ENCODE peak calls at places on chromosomes 6 and 20, in seven cellular contexts. C is PC-3, T is GM12878, D is IMR-90, Q is HepG2, E is HCT116, M is neural progenitor cell. W is an unnamed sample. For H4K20me1, the result is how much of the 10 kb centered on the place peaks cover.

GRCh38 chr6:35471836-35472345 is 3.7 kb downstream of the RPL10A start:
- DNase-seq in Q (no peak), M (no peak), E (no peak), T (no peak), D (no peak), C (no peak), W (no peak)

GRCh38 chr6:167227984-167228383 is 63.1 kb upstream of the UNC93A start:
- DNase-seq in Q (no peak), D (no peak), M (no peak), T (no peak), E (no peak), C (no peak), W (no peak)

GRCh38 chr6:30570760-30571084 is 520 bp upstream of the ABCF1 start:
- DNase-seq in C (no peak), E (no peak), T (no peak), D (no peak), Q (no peak), M (peak), W (no peak)

GRCh38 chr6:16901777-16902176 is 140.5 kb upstream of the ATXN1 start:
- DNase-seq in E (no peak), Q (no peak), D (peak), T (no peak), C (peak), M (no peak), W (peak)

GRCh38 chr6:12289655-12290489 is at the start of gene EDN1:
- DNase-seq in D (peak), C (peak), M (peak), E (peak), Q (peak), T (peak), W (peak)

GRCh38 chr20:4167261-4168004 is 152.1 kb upstream of the RNF24 start:
- DNase-seq in Q (peak), D (no peak), C (no peak), M (peak), T (no peak), E (no peak), W (no peak)

GRCh38 chr6:26358511-26358981 is 6.5 kb upstream of the BTN3A2 start:
- DNase-seq in Q (no peak), T (peak), M (no peak), C (no peak), E (no peak), D (no peak), W (no peak)

GRCh38 chr6:111725446-111726112 is 119.9 kb upstream of the TRAF3IP2 start:
- DNase-seq in M (no peak), E (no peak), C (no peak), T (no peak), Q (no peak), D (peak), W (no peak)

GRCh38 chr20:48763183-48764030 is 64.4 kb downstream of the PREX1 start:
- DNase-seq in Q (no peak), E (no peak), D (no peak), T (no peak), M (peak), C (no peak), W (no peak)

GRCh38 chr6:53691667-53692133 is 26.1 kb upstream of the KLHL31 start:
- DNase-seq in D (no peak), M (no peak), Q (no peak), E (no peak), C (no peak), T (peak), W (no peak)

GRCh38 chr6:93858213-93858612 is 438.9 kb upstream of the EPHA7 start:
- DNase-seq in D (no peak), T (no peak), E (no peak), C (no peak), M (peak), Q (no peak), W (no peak)

GRCh38 chr6:31763617-31763940 is 1.1 kb downstream of the SAPCD1 start:
- DNase-seq in T (no peak), E (no peak), D (peak), M (peak), C (peak), Q (peak), W (peak)

GRCh38 chr20:50516180-50516934 is 6.2 kb downstream of the PTPN1 start:
- DNase-seq in E (no peak), T (peak), M (no peak), Q (no peak), D (no peak), C (no peak), W (no peak)

GRCh38 chr6:168188974-168189678 is 110.1 kb upstream of the FRMD1 start:
- DNase-seq in D (no peak), M (no peak), C (no peak), E (no peak), T (no peak), Q (no peak), W (no peak)

GRCh38 chr6:148002067-148002466 is 340.6 kb upstream of the SASH1 start:
- DNase-seq in C (no peak), D (no peak), T (no peak), M (no peak), E (no peak), Q (no peak), W (no peak)

GRCh38 chr20:62772994-62773858 is 23.0 kb upstream of the MRGBP start:
- DNase-seq in D (peak), T (no peak), Q (no peak), M (no peak), C (no peak), E (no peak), W (peak)

GRCh38 chr6:156731436-156731835 is 45.7 kb upstream of the ARID1B start:
- DNase-seq in Q (no peak), T (no peak), M (peak), C (peak), D (peak), E (peak), W (peak)

DNA sequence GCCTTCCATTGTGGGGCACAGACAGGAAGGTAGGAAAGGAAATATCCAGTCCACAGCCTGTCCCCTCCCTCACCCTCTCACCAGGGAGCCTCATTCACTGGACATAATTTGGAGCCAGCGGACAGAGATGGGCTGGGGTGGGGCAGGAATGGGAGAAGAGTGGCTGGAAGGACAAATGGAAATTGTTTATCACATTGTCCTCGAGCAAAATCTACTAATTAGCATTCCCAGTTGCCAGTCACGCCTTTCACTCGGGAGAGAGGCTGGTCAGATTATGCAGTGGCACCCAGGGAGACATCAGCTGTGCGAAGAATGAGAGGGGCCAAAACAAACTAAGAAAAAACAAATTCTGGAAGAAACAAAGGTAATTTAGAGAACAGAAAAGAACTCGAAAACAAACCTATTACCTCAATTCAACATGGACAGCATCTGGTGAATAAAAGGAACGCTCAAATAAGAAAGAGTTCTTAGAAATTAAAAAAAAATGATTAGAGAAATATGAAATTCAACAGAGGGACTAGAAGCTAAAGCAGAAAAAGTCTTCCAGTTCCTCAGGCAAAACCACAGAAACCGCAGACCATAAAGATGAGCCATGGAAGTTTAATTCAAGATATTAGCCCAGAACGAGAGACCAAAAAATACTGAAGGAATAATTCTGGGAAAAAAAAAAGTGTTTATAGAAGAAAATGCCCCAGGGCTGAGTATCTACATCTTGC is 108.5 kb upstream of the RALGAPA2 start:
- DNase-seq in T (no peak), Q (no peak), D (no peak), M (peak), E (no peak), C (no peak), W (no peak)
- H2AFZ ChIP-seq in T (no peak), Q (no peak), D (no peak), M (peak), E (no peak), C (no peak), W (no peak)

DNA sequence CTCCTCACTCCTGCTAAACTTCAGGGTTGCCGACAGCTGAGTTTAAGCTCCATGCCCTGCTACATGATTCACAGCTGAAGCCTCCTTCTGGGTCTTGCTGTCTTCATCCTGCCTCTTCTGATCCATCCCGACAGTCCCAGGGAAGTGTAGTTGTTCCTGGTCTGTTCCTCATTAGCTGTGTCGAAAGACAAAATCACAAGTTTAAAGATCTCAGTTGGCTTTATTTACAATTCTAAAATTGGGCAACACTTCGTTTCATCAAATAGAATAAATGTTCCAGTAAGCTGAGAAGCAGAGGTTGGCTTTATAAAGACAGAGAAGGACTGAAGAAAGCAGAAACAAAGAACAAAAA is 4.1 kb upstream of the SLC2A10 start:
- DNase-seq in C (no peak), Q (no peak), D (peak), E (no peak), M (no peak), T (no peak), W (no peak)
- H4K20me1 ChIP-seq in C (under half), Q (under half), D (under half), E (under half), M (under half), T (under half), W (under half)

GRCh38 chr6:15301179-15302006 is 55.5 kb downstream of the JARID2 start:
- DNase-seq in E (no peak), M (no peak), Q (no peak), C (peak), T (no peak), D (no peak), W (no peak)

GRCh38 chr6:15296735-15297134 is 50.9 kb downstream of the JARID2 start:
- DNase-seq in Q (no peak), D (no peak), T (peak), E (no peak), C (no peak), M (no peak), W (no peak)

GRCh38 chr6:15296249-15296648 is 50.4 kb downstream of the JARID2 start:
- DNase-seq in E (no peak), T (no peak), D (no peak), C (no peak), Q (no peak), M (no peak), W (no peak)

GRCh38 chr6:15297895-15298590 is 52.2 kb downstream of the JARID2 start:
- DNase-seq in T (no peak), Q (no peak), D (no peak), C (no peak), E (no peak), M (no peak), W (peak)

DNA sequence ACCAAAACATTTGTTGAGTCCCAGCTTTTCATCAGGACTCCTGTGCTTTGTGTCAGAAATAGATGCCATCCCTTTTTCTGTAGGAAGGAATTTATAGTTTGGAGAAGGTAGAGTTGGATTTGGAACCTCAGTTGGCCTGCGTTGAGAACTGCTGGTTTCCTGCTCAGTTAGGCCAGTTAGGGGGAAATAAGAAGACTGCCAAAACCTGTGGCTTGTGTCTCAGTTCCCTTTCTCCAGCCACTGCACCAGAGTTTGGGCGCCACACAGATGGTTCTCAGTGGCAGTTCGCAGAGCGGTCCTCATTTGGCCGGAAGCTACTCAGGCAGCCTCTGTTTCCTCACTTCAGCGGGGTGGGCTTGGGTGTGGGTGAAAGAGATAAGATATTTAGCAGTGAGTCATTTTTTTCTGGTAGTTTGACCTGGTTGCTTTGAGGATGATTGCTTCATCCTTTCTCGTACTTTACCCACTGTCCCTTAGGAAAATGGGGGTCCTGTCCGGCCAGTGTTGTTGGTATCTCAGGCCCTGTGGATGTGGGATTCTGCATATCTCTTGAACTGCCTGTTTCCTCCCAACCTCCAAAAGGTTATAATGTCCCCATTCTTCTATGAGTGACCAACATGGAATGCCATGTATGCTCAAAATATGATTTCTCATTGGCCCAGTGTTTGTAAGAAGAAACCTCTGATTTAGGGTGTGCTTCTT is 53.7 kb downstream of the JARID2 start:
- DNase-seq in Q (peak), M (no peak), T (peak), D (peak), E (no peak), C (peak), W (no peak)
- H3K9ac ChIP-seq in Q (no peak), M (no peak), T (peak), D (no peak), E (no peak), C (no peak), W (no peak)

GRCh38 chr20:58308290-58308679 is 1.2 kb upstream of the RAB22A start:
- DNase-seq in M (no peak), D (no peak), T (no peak), C (no peak), Q (no peak), E (no peak), W (no peak)

GRCh38 chr20:58309607-58310290 is at the start of gene RAB22A:
- DNase-seq in M (peak), Q (peak), E (peak), C (peak), T (no peak), D (peak), W (peak)

GRCh38 chr20:58307270-58307669 is 2.2 kb upstream of the RAB22A start:
- DNase-seq in Q (no peak), E (no peak), C (no peak), M (no peak), T (no peak), D (no peak), W (no peak)

GRCh38 chr20:58310291-58310782 is 822 bp downstream of the RAB22A start:
- DNase-seq in E (no peak), Q (peak), M (no peak), C (peak), D (peak), T (no peak), W (peak)

GRCh38 chr20:58308680-58309527 is 611 bp upstream of the RAB22A start:
- DNase-seq in Q (no peak), T (no peak), E (no peak), M (peak), C (peak), D (peak), W (peak)
- H2AFZ ChIP-seq in Q (no peak), T (peak), E (peak), M (peak), C (peak), D (peak), W (peak)

GRCh38 chr20:34070079-34070439 is 42.0 kb downstream of the EIF2S2 start:
- DNase-seq in C (no peak), Q (no peak), M (no peak), D (no peak), T (no peak), E (no peak), W (no peak)
- H4K20me1 ChIP-seq in C (under half), Q (under half), M (half or more), D (half or more), T (under half), E (under half), W (under half)

GRCh38 chr6:163754866-163755265 is 340.3 kb downstream of the QKI start:
- DNase-seq in D (no peak), M (no peak), C (no peak), E (no peak), T (no peak), Q (no peak), W (no peak)

GRCh38 chr6:163751032-163751525 is 336.6 kb downstream of the QKI start:
- DNase-seq in Q (no peak), C (no peak), M (peak), T (no peak), E (no peak), D (no peak), W (no peak)

GRCh38 chr6:163752446-163752845 is 337.9 kb downstream of the QKI start:
- DNase-seq in Q (no peak), E (no peak), M (no peak), D (no peak), C (no peak), T (no peak), W (no peak)

GRCh38 chr6:163756079-163756478 is 341.6 kb downstream of the QKI start:
- DNase-seq in M (no peak), D (peak), T (peak), C (no peak), Q (no peak), E (no peak), W (no peak)

DNA sequence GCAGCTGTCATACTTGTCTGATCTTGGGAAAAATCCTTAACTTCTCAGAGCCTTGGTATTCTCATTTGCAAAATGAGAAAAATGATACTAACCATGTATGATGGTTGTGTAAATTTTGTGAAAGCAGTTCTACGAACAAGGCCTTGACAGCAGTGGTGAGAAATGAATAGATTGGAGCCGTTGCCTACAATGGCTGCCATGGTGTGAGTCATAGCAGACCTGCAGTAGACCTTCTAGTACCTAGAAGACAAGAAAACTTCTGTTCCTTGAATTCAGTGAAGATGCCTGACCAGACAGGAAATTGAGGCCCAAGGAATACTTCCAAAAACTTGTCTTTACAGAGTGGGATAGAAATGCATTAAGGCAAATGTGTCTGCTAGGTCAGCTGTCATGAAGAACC is 338.9 kb downstream of the QKI start:
- DNase-seq in Q (no peak), D (no peak), T (no peak), E (no peak), C (no peak), M (no peak), W (peak)
- H3K9ac ChIP-seq in Q (no peak), D (no peak), T (no peak), E (no peak), C (no peak), M (no peak), W (no peak)